ENCODE peak calls at places on chromosomes 7 and 10, in four cellular contexts. Q is AG10803, G is A549, P is fibroblast of pulmonary artery. U is an unnamed sample.

GRCh38 chr10:132418520-132419416 is 21.8 kb downstream of the PWWP2B start:
- DNase-seq in Q (no peak), G (peak), P (no peak), U (no peak)

GRCh38 chr7:132218876-132219275 is 357.4 kb downstream of the PLXNA4 start:
- DNase-seq in Q (no peak), G (no peak), P (no peak), U (no peak)

GRCh38 chr10:100359529-100360150 is 12.6 kb downstream of the SCD start:
- DNase-seq in Q (no peak), G (no peak), P (no peak), U (no peak)

GRCh38 chr10:78408671-78409472 is 375.2 kb downstream of the RPS24 start:
- DNase-seq in Q (peak), G (no peak), P (peak), U (no peak)

GRCh38 chr10:111745982-111746381 is 437.6 kb downstream of the GPAM start:
- DNase-seq in Q (no peak), G (no peak), P (no peak), U (no peak)

GRCh38 chr7:148561099-148561498 is 29.5 kb upstream of the C7orf33 start:
- DNase-seq in Q (no peak), G (no peak), P (no peak), U (no peak)

GRCh38 chr7:107338080-107338479 is 131.8 kb upstream of the GPR22 start:
- DNase-seq in Q (no peak), G (no peak), P (no peak), U (no peak)

GRCh38 chr10:124323145-124323725 is 95.5 kb downstream of the OAT start:
- DNase-seq in Q (peak), G (peak), P (no peak), U (peak)

GRCh38 chr10:61754553-61755540 is 92.1 kb downstream of the CABCOCO1 start:
- DNase-seq in Q (peak), G (no peak), P (no peak), U (peak)

GRCh38 chr7:135467207-135467711 is 42.6 kb downstream of the CNOT4 start:
- DNase-seq in Q (peak), G (peak), P (no peak), U (peak)

GRCh38 chr10:122052702-122053101 is 63.7 kb downstream of the TACC2 start:
- DNase-seq in Q (no peak), G (no peak), P (no peak), U (no peak)

GRCh38 chr7:29809533-29810155 is 3.3 kb downstream of the WIPF3 start:
- DNase-seq in Q (no peak), G (no peak), P (no peak), U (no peak)

GRCh38 chr7:67856046-67856445 is 859.4 kb downstream of the TYW1 start:
- DNase-seq in Q (no peak), G (no peak), P (no peak), U (no peak)

GRCh38 chr7:6284055-6284400 is 11.6 kb upstream of the CYTH3 start:
- DNase-seq in Q (peak), G (peak), P (peak), U (peak)

GRCh38 chr10:124039432-124040086 is 53.8 kb downstream of the CHST15 start:
- DNase-seq in Q (peak), G (no peak), P (no peak), U (no peak)

GRCh38 chr7:101911800-101912705 is 94.6 kb downstream of the CUX1 start:
- DNase-seq in Q (peak), G (no peak), P (peak), U (peak)
- H3K4me3 ChIP-seq in Q (no peak), G (no peak), P (no peak), U (no peak)

GRCh38 chr7:76165106-76165972 is 36.4 kb upstream of the SRRM3 start:
- DNase-seq in Q (no peak), G (no peak), P (no peak), U (no peak)

GRCh38 chr7:76165973-76166403 is 35.7 kb upstream of the SRRM3 start:
- DNase-seq in Q (no peak), G (no peak), P (no peak), U (no peak)

GRCh38 chr7:76166404-76167255 is 35.1 kb upstream of the SRRM3 start:
- DNase-seq in Q (peak), G (peak), P (peak), U (peak)
- TF ChIP-seq CTCF in Q (peak), G (no peak), P (peak), U (peak)

DNA sequence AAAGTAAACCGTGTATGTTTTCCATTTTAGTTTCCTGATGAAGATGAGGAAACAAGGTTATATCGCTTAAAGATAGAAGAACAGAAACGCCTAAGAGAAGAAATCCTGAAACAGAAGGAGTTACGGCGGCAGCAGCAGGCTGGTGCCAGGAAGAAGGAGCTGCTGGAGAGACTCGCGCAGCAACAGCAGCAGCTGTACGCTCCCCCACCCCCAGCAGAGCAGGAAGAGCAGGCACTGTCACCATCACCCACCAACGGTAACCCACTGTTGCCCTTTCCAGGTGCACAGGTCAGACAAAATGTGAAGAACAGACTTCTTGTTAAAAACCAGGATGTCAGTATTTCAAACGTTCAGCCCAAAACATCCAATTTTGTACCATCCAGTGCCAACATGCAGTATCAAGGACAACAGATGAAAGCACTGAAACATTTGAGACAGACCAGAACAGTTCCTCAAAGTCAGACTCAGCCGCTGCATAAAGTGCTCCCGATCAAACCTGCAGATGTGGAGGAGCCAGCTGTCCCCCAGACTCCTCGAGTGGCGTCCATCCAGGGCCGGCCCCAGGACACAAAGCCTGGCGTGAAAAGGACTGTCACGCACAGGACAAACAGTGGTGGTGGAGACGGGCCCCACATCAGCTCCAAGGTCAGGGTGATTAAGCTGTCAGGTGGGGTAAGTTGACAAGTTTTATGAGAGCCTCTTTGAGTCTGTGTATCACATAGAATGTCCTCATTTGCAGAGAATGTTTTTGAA is 67.2 kb downstream of the SHH start:
- DNase-seq in Q (no peak), G (no peak), P (no peak), U (no peak)
- H3K4me3 ChIP-seq in Q (no peak), G (no peak), P (no peak), U (no peak)

GRCh38 chr7:85004402-85004801 is 182.5 kb downstream of the SEMA3D start:
- DNase-seq in Q (peak), G (no peak), P (no peak), U (peak)
- TF ChIP-seq CTCF in Q (no peak), G (no peak), P (no peak), U (no peak)

DNA sequence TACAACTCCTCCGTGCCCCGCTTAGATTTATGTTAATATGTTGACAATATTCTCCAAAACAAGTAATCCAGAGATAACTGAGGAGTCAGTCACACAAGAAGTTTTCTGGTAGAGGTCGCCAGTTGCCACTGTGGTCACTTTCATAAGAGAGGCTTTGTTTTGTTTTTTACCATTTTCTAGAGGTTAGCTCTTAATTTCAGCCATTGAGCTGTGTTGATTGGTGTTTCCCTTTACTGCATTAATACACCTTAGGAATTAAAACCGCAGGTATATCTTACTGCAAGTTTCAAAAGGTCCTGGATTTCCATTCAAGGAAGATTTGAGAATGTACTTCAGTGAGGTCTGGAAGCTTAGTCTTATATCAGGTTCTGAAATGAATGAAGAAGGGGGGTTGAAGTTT is 3.5 kb downstream of the BMI1 start:
- DNase-seq in Q (no peak), G (no peak), P (no peak), U (no peak)
- H3K4me3 ChIP-seq in Q (no peak), G (no peak), P (no peak), U (no peak)

GRCh38 chr10:51507476-51507875 is 191.9 kb downstream of the CSTF2T start:
- DNase-seq in Q (no peak), G (no peak), P (no peak), U (no peak)

GRCh38 chr10:51503378-51503777 is 196.0 kb downstream of the CSTF2T start:
- DNase-seq in Q (no peak), G (no peak), P (no peak), U (no peak)

GRCh38 chr10:51510231-51510630 is 189.2 kb downstream of the CSTF2T start:
- DNase-seq in Q (peak), G (no peak), P (peak), U (no peak)

DNA sequence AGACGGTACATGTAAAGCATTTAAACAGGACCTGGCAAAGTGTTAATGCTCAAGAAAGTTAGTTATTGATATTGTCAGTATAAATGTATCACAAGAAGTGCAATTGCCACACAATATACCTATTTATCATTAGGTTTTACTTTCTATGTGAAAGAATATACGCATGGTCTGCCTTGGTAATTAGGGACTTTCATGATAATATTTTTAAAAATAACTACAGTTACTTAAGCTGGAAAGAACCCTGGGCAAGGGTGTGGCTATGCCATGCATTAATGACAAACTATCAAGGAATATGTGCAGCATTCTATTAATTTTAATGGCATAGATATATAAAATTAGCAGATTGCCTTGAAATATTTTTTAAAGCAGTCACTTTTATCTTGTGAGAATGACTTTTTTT is 191.2 kb downstream of the CSTF2T start:
- DNase-seq in Q (no peak), G (no peak), P (no peak), U (no peak)
- TF ChIP-seq CTCF in Q (no peak), G (no peak), P (no peak), U (no peak)

DNA sequence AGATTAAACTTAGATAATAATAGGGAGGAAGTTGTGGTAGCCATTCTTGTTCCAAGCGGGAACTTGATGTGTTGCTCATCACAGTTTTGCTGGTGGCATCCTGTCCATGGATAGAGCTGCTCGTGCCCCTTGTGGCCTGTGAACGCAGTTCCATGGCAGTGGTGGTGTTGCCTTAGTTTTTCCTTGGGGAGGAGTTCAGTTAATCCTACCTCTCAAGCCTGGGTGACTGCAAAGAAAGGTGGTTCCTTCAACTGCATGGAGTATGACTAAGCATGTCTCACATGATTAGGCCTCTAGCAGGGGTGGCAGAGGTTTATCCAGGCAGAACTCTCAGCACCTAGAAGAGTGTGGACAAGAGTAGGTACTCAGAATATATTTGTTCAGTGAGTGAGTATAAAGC is 99.7 kb downstream of the MAPK8 start:
- DNase-seq in Q (no peak), G (peak), P (peak), U (peak)
- H3K4me3 ChIP-seq in Q (no peak), G (no peak), P (no peak), U (no peak)

GRCh38 chr10:105857284-105858264 is 1216.5 kb downstream of the SORCS3 start:
- DNase-seq in Q (no peak), G (no peak), P (no peak), U (no peak)
- TF ChIP-seq CTCF in Q (no peak), G (no peak), P (no peak), U (no peak)

GRCh38 chr7:712601-713457 is 13.7 kb upstream of the DNAAF5 start:
- DNase-seq in Q (no peak), G (no peak), P (no peak), U (no peak)
- H3K4me3 ChIP-seq in Q (no peak), G (no peak), P (no peak), U (no peak)